ENCODE peak calls at places on chromosomes 4 and X, in five cellular contexts. One of them, this sample, is unnamed.

GRCh38 chr4:39706829-39707511 is 9.0 kb downstream of the UBE2K start:
- DNase-seq in H9: no peak
- DNase-seq in IMR-90: no peak
- DNase-seq in HepG2: no peak
- DNase-seq in psoas muscle: no peak
- DNase-seq in this sample: no peak

GRCh38 chr4:80171251-80171650 is 26.1 kb upstream of the PRDM8 start:
- DNase-seq in psoas muscle: no peak
- DNase-seq in H9: no peak
- DNase-seq in IMR-90: peak
- DNase-seq in HepG2: no peak
- DNase-seq in this sample: no peak

GRCh38 chr4:157389751-157390150 is 169.2 kb downstream of the GRIA2 start:
- DNase-seq in psoas muscle: no peak
- DNase-seq in HepG2: no peak
- DNase-seq in H9: no peak
- DNase-seq in IMR-90: no peak
- DNase-seq in this sample: no peak

GRCh38 chr4:149993030-149993429 is 85.2 kb upstream of the DCLK2 start:
- DNase-seq in psoas muscle: no peak
- DNase-seq in H9: no peak
- DNase-seq in HepG2: no peak
- DNase-seq in IMR-90: peak
- DNase-seq in this sample: no peak

GRCh38 chrX:39931554-39932282 is 166.0 kb downstream of the BCOR start:
- DNase-seq in H9: no peak
- DNase-seq in HepG2: no peak
- DNase-seq in IMR-90: no peak
- DNase-seq in psoas muscle: no peak
- DNase-seq in this sample: no peak

GRCh38 chrX:2487366-2487765 is 13.4 kb downstream of the DHRSX start:
- DNase-seq in HepG2: no peak
- DNase-seq in H9: no peak
- DNase-seq in psoas muscle: no peak
- DNase-seq in IMR-90: no peak
- DNase-seq in this sample: peak

GRCh38 chr4:19752600-19752999 is 499.1 kb upstream of the SLIT2 start:
- DNase-seq in psoas muscle: no peak
- DNase-seq in HepG2: no peak
- DNase-seq in H9: no peak
- DNase-seq in IMR-90: no peak
- DNase-seq in this sample: no peak

GRCh38 chrX:16975233-16975632 is 28.8 kb downstream of the REPS2 start:
- DNase-seq in IMR-90: no peak
- DNase-seq in H9: no peak
- DNase-seq in psoas muscle: no peak
- DNase-seq in HepG2: no peak
- DNase-seq in this sample: no peak

GRCh38 chr4:77220841-77221613 is 64.0 kb downstream of the CCNG2 start:
- DNase-seq in H9: no peak
- DNase-seq in IMR-90: peak
- DNase-seq in HepG2: no peak
- DNase-seq in psoas muscle: no peak
- DNase-seq in this sample: no peak

GRCh38 chr4:648579-649292 is 23.4 kb downstream of the PDE6B start:
- DNase-seq in H9: no peak
- DNase-seq in HepG2: peak
- DNase-seq in IMR-90: no peak
- DNase-seq in psoas muscle: peak
- DNase-seq in this sample: peak

GRCh38 chr4:133802741-133803140 is 398.8 kb downstream of the PABPC4L start:
- DNase-seq in IMR-90: peak
- DNase-seq in HepG2: no peak
- DNase-seq in psoas muscle: no peak
- DNase-seq in H9: no peak
- DNase-seq in this sample: no peak

GRCh38 chr4:149735796-149736195 is 79.8 kb downstream of the IQCM start:
- DNase-seq in psoas muscle: no peak
- DNase-seq in IMR-90: peak
- DNase-seq in HepG2: no peak
- DNase-seq in H9: no peak
- DNase-seq in this sample: no peak

GRCh38 chr4:98816816-98817215 is 112.1 kb downstream of the EIF4E start:
- DNase-seq in IMR-90: no peak
- DNase-seq in H9: no peak
- DNase-seq in psoas muscle: no peak
- DNase-seq in HepG2: no peak
- DNase-seq in this sample: no peak

GRCh38 chr4:137664416-137664815 is 132.1 kb upstream of the PCDH18 start:
- DNase-seq in IMR-90: peak
- DNase-seq in HepG2: no peak
- DNase-seq in H9: no peak
- DNase-seq in psoas muscle: no peak
- DNase-seq in this sample: no peak

GRCh38 chrX:122866527-122866926 is 317.6 kb upstream of the GRIA3 start:
- DNase-seq in H9: no peak
- DNase-seq in HepG2: no peak
- DNase-seq in psoas muscle: no peak
- DNase-seq in IMR-90: peak
- DNase-seq in this sample: no peak

GRCh38 chr4:182286035-182286434 is 42.8 kb downstream of the TENM3 start:
- DNase-seq in psoas muscle: no peak
- DNase-seq in IMR-90: peak
- DNase-seq in H9: no peak
- DNase-seq in HepG2: no peak
- DNase-seq in this sample: no peak

GRCh38 chrX:41273638-41274037 is 60.3 kb upstream of the DDX3X start:
- DNase-seq in IMR-90: no peak
- DNase-seq in H9: no peak
- DNase-seq in HepG2: no peak
- DNase-seq in psoas muscle: no peak
- DNase-seq in this sample: no peak

GRCh38 chrX:68693481-68694410 is 46.3 kb downstream of the STARD8 start:
- DNase-seq in H9: peak
- DNase-seq in HepG2: no peak
- DNase-seq in psoas muscle: peak
- DNase-seq in IMR-90: peak
- DNase-seq in this sample: no peak

GRCh38 chr4:149793459-149793858 is 22.2 kb downstream of the IQCM start:
- DNase-seq in HepG2: no peak
- DNase-seq in psoas muscle: no peak
- DNase-seq in H9: no peak
- DNase-seq in IMR-90: peak
- DNase-seq in this sample: no peak

GRCh38 chr4:87811977-87812376 is 12.6 kb downstream of the IBSP start:
- DNase-seq in psoas muscle: no peak
- DNase-seq in IMR-90: peak
- DNase-seq in HepG2: no peak
- DNase-seq in H9: no peak
- DNase-seq in this sample: no peak

GRCh38 chr4:70704333-70705145 is 16.2 kb downstream of the UTP3 start:
- DNase-seq in psoas muscle: peak
- DNase-seq in IMR-90: peak
- DNase-seq in H9: peak
- DNase-seq in HepG2: peak
- DNase-seq in this sample: no peak

GRCh38 chr4:105710678-105711077 is 2.1 kb downstream of the GSTCD start:
- DNase-seq in psoas muscle: no peak
- DNase-seq in HepG2: no peak
- DNase-seq in H9: no peak
- DNase-seq in IMR-90: no peak
- DNase-seq in this sample: no peak

GRCh38 chr4:8641256-8641655 is 48.7 kb downstream of the CPZ start:
- DNase-seq in IMR-90: no peak
- DNase-seq in HepG2: no peak
- DNase-seq in psoas muscle: no peak
- DNase-seq in H9: no peak
- DNase-seq in this sample: peak
- TF ChIP-seq CTCF in IMR-90: no peak
- TF ChIP-seq CTCF in HepG2: no peak
- TF ChIP-seq CTCF in psoas muscle: no peak
- TF ChIP-seq CTCF in H9: no peak
- TF ChIP-seq CTCF in this sample: no peak

DNA sequence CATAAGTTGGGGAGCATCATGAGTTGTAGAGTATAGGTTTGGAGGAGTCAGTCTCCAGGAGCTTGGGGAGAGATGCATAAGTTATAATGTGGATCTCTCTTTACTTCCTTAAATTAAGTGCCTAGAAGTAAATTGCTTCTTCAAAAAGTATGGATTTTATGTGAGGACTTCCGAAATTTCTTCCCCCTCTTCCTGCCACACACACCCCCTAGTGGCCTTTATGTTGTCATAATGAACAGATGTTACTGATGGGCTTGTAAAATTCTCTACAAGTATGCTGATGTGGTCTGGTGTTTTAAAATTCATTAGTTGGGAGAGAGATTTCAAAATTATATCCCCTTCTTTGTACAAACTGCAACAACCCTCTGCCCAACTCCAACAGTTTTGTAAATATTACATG is 2.3 kb upstream of the METTL14 start:
- DNase-seq in HepG2: peak
- DNase-seq in psoas muscle: no peak
- DNase-seq in H9: no peak
- DNase-seq in IMR-90: peak
- DNase-seq in this sample: no peak
- TF ChIP-seq CTCF in HepG2: peak
- TF ChIP-seq CTCF in psoas muscle: peak
- TF ChIP-seq CTCF in H9: peak
- TF ChIP-seq CTCF in IMR-90: peak
- TF ChIP-seq CTCF in this sample: peak

DNA sequence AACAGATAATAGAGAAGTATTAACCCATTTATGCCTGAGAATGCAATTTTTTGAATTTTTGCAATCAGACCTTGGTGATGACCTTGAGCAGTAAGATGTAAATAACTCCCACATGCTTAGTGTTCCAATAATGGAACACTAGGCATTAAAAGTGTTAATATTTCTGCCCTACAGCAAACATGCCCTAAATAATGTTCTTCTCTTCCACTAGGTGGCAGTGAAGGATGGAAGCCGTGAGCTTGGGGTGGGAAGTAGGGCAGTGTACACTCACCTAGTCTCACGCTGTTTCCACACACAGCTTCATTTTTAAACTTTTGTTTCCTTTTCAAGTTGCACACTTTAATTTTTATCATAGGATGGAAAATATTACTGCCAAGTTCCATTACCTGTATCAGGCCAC is 613.1 kb upstream of the HS3ST1 start:
- DNase-seq in psoas muscle: no peak
- DNase-seq in HepG2: no peak
- DNase-seq in H9: no peak
- DNase-seq in IMR-90: no peak
- DNase-seq in this sample: no peak
- TF ChIP-seq CTCF in psoas muscle: no peak
- TF ChIP-seq CTCF in HepG2: peak
- TF ChIP-seq CTCF in H9: peak
- TF ChIP-seq CTCF in IMR-90: no peak
- TF ChIP-seq CTCF in this sample: peak

GRCh38 chr4:145936142-145937020 is 2.2 kb downstream of the ZNF827 start:
- DNase-seq in IMR-90: peak
- DNase-seq in psoas muscle: peak
- DNase-seq in H9: peak
- DNase-seq in HepG2: peak
- DNase-seq in this sample: peak
- TF ChIP-seq CTCF in IMR-90: peak
- TF ChIP-seq CTCF in psoas muscle: peak
- TF ChIP-seq CTCF in H9: peak
- TF ChIP-seq CTCF in HepG2: no peak
- TF ChIP-seq CTCF in this sample: peak

GRCh38 chr4:116180056-116180690 is 905.2 kb downstream of the TRAM1L1 start:
- DNase-seq in IMR-90: no peak
- DNase-seq in HepG2: no peak
- DNase-seq in H9: no peak
- DNase-seq in psoas muscle: no peak
- DNase-seq in this sample: no peak
- TF ChIP-seq CTCF in IMR-90: no peak
- TF ChIP-seq CTCF in HepG2: peak
- TF ChIP-seq CTCF in H9: peak
- TF ChIP-seq CTCF in psoas muscle: peak
- TF ChIP-seq CTCF in this sample: peak

This sample was measured in chondrocyte.